ENCODE peak calls at places on chromosomes 5 and 9, in nine cellular contexts. K, U, H, R, B, J, I, P and T are unnamed samples.

GRCh38 chr9:23665635-23666034 is 160.4 kb downstream of the ELAVL2 start:
- DNase-seq in R (no peak), H (no peak), I (no peak), J (no peak), U (no peak), B (no peak), K (no peak), P (no peak), T (no peak)

GRCh38 chr5:143064661-143065060 is 294.5 kb downstream of the ARHGAP26 start:
- DNase-seq in B (no peak), I (no peak), H (no peak), K (no peak), R (no peak), U (no peak), P (peak), J (no peak), T (no peak)

GRCh38 chr5:88979244-88979643 is 96.3 kb upstream of the MEF2C start:
- DNase-seq in U (no peak), I (no peak), J (no peak), P (no peak), R (peak), H (no peak), K (no peak), B (no peak), T (no peak)

GRCh38 chr5:122195784-122196394 is 66.5 kb downstream of the ZNF474 start:
- DNase-seq in J (peak), I (peak), K (no peak), B (no peak), U (no peak), P (peak), R (peak), H (no peak), T (peak)

GRCh38 chr5:111626473-111627166 is 114.3 kb upstream of the STARD4 start:
- DNase-seq in K (no peak), R (no peak), J (no peak), I (no peak), B (no peak), H (no peak), P (no peak), U (no peak), T (no peak)

GRCh38 chr9:34252016-34252415 is 73.2 kb downstream of the UBAP1 start:
- DNase-seq in P (no peak), I (no peak), U (no peak), K (no peak), J (no peak), H (no peak), B (peak), R (peak), T (no peak)

GRCh38 chr5:66882592-66883227 is 286.5 kb downstream of the MAST4 start:
- DNase-seq in B (no peak), K (no peak), U (no peak), P (no peak), J (no peak), I (no peak), H (no peak), R (peak), T (no peak)

GRCh38 chr5:14560091-14560595 is 21.4 kb upstream of the OTULINL start:
- DNase-seq in I (no peak), R (no peak), K (no peak), P (no peak), H (no peak), J (no peak), U (no peak), B (no peak), T (no peak)

GRCh38 chr5:149392718-149393117 is 13.6 kb upstream of the IL17B start:
- DNase-seq in U (no peak), K (no peak), B (no peak), H (no peak), J (no peak), P (peak), I (no peak), R (peak), T (no peak)

GRCh38 chr5:5699062-5699461 is 276.6 kb downstream of the ICE1 start:
- DNase-seq in K (no peak), I (no peak), J (no peak), H (no peak), R (no peak), P (no peak), B (no peak), U (no peak), T (no peak)

GRCh38 chr5:43309657-43310056 is 3.6 kb downstream of the HMGCS1 start:
- DNase-seq in J (no peak), R (peak), U (no peak), K (no peak), B (no peak), I (no peak), P (no peak), H (no peak), T (no peak)

GRCh38 chr9:137421838-137422667 is 909 bp downstream of the EXD3 start:
- DNase-seq in H (no peak), K (no peak), R (no peak), J (no peak), I (no peak), P (no peak), B (no peak), U (no peak), T (no peak)

GRCh38 chr5:92460505-92460904 is 1077.4 kb upstream of the ARRDC3 start:
- DNase-seq in K (no peak), H (no peak), U (no peak), P (no peak), B (no peak), R (no peak), I (no peak), J (no peak), T (no peak)

GRCh38 chr9:73780916-73781315 is 629.3 kb downstream of the ANXA1 start:
- DNase-seq in U (no peak), R (peak), I (peak), J (no peak), P (peak), K (no peak), H (no peak), B (no peak), T (no peak)

GRCh38 chr5:65062684-65063083 is 294.0 kb downstream of the CWC27 start:
- DNase-seq in P (peak), I (peak), H (peak), R (peak), K (no peak), U (no peak), B (peak), J (no peak), T (peak)

GRCh38 chr5:143629871-143630658 is 181.9 kb upstream of the HMHB1 start:
- DNase-seq in H (no peak), I (no peak), U (no peak), J (no peak), P (no peak), R (peak), B (no peak), K (no peak), T (no peak)

GRCh38 chr5:37769108-37769507 is 70.7 kb downstream of the GDNF start:
- DNase-seq in U (no peak), J (no peak), P (no peak), K (no peak), H (no peak), B (no peak), R (no peak), I (no peak), T (no peak)

GRCh38 chr5:57414857-57415256 is 67.8 kb downstream of the ACTBL2 start:
- DNase-seq in B (no peak), U (no peak), I (no peak), R (no peak), H (no peak), K (no peak), P (no peak), J (no peak), T (no peak)

GRCh38 chr5:110639307-110639902 is 87.1 kb downstream of the TMEM232 start:
- DNase-seq in R (no peak), H (no peak), I (no peak), K (no peak), P (no peak), B (no peak), U (no peak), J (no peak), T (no peak)

GRCh38 chr9:69178583-69179011 is 4.5 kb downstream of the TJP2 start:
- DNase-seq in U (no peak), J (no peak), B (no peak), I (no peak), K (no peak), H (no peak), P (peak), R (peak), T (no peak)

GRCh38 chr9:134227451-134228411 is 63.4 kb upstream of the RNU6ATAC start:
- DNase-seq in R (no peak), P (no peak), K (no peak), B (no peak), I (no peak), H (no peak), U (no peak), J (no peak), T (no peak)

GRCh38 chr5:149039501-149039900 is 23.4 kb downstream of the SH3TC2 start:
- DNase-seq in R (no peak), J (no peak), I (no peak), B (no peak), K (no peak), U (no peak), P (peak), H (no peak), T (no peak)

GRCh38 chr5:157197088-157197487 is 16.4 kb downstream of the ITK start:
- DNase-seq in U (no peak), J (no peak), B (no peak), P (no peak), K (no peak), I (no peak), R (no peak), H (no peak), T (no peak)

GRCh38 chr5:150065886-150066285 is 20.5 kb downstream of the CSF1R start:
- DNase-seq in B (peak), J (no peak), U (no peak), H (no peak), K (no peak), R (peak), I (no peak), P (no peak), T (no peak)

GRCh38 chr9:134284273-134284672 is 42.0 kb upstream of the RXRA start:
- DNase-seq in J (no peak), R (peak), K (no peak), H (peak), U (no peak), I (no peak), P (no peak), B (peak), T (no peak)

GRCh38 chr5:35443803-35444595 is 173.7 kb upstream of the SPEF2 start:
- DNase-seq in H (no peak), U (no peak), P (no peak), K (peak), B (no peak), J (no peak), I (no peak), R (no peak), T (no peak)

GRCh38 chr5:151966046-151966445 is 41.4 kb upstream of the GLRA1 start:
- DNase-seq in K (no peak), U (no peak), I (no peak), B (no peak), J (no peak), R (no peak), P (no peak), H (no peak), T (no peak)

GRCh38 chr5:143376195-143376772 is 27.2 kb downstream of the NR3C1 start:
- DNase-seq in J (no peak), I (no peak), P (no peak), K (no peak), R (no peak), B (no peak), U (no peak), H (no peak), T (no peak)

GRCh38 chr5:169197343-169197742 is 103.6 kb downstream of the SLIT3 start:
- DNase-seq in H (no peak), U (no peak), J (no peak), P (no peak), B (no peak), R (no peak), I (no peak), K (no peak), T (no peak)

GRCh38 chr5:112649882-112650281 is 87.8 kb upstream of the APC start:
- DNase-seq in J (no peak), I (no peak), H (no peak), B (no peak), U (no peak), R (no peak), P (no peak), K (peak), T (no peak)

DNA sequence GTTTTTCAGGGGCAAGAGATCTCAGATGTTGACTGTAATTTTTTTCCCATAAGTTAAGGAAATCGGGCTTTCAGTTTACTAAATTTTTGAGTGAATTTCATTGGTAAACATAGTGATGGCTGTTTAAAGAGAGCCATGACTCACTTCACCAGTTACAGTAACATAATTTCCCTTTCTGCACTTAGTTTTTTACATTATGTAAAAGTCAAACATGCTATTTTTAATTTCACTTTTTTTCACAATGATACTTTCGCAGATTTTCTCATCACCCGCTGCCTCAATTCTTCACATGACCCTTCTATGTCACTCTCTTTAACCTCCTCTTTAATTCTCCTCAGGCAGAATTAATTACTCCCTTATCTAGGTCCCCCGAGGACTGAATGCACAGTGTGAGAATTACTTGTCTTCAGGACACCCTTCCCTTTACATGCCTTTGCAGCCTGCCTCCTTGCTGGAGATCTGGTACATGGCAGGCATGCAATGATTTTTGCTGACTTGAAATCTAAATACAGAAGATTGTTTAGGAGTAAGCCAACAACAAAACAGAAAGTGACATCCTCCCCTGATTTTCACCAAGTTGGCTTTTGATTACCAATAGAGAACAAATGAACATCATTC is 217.5 kb upstream of the S1PR3 start:
- DNase-seq in H (no peak), K (no peak), B (no peak), U (no peak), P (peak), R (peak), J (no peak), I (no peak), T (no peak)
- TF ChIP-seq CTCF in H (no peak), K (no peak), B (no peak), U (no peak), P (peak), R (peak), J (peak), I (no peak), T (peak)

GRCh38 chr9:129343697-129344375 is 165.8 kb upstream of the IER5L start:
- DNase-seq in K (no peak), U (no peak), P (peak), H (peak), J (no peak), R (no peak), B (no peak), I (no peak), T (no peak)
- TF ChIP-seq CTCF in K (no peak), U (no peak), P (peak), H (no peak), J (no peak), R (peak), B (no peak), I (no peak), T (no peak)

GRCh38 chr5:123371575-123372179 is 51.5 kb downstream of the CEP120 start:
- DNase-seq in R (no peak), K (peak), I (no peak), B (peak), P (peak), J (peak), H (no peak), U (peak), T (no peak)
- TF ChIP-seq CTCF in R (peak), K (peak), I (peak), B (no peak), P (peak), J (peak), H (no peak), U (peak), T (peak)

DNA sequence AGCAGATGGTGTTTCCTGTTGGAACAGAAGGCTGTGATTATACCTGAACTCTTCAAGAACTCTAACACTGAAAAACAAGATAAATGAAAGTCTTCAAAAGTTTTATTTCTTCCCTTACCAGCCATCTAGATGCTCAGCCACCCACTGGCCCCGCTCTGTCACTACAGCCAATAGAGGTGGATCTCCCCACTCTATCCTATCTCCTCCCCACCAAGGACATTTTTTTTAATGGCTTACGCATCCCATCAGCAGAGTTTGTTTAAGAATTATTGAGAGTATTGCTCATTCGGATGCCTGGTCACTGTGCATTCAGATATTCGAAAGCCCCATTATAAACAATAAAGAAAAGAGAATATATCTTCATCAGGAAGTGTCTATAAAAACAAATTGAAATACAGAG is 159.4 kb downstream of the RASEF start:
- DNase-seq in I (no peak), K (no peak), P (no peak), B (no peak), H (no peak), R (peak), U (no peak), J (no peak), T (no peak)
- TF ChIP-seq CTCF in I (peak), K (no peak), P (peak), B (no peak), H (no peak), R (no peak), U (no peak), J (peak), T (peak)

DNA sequence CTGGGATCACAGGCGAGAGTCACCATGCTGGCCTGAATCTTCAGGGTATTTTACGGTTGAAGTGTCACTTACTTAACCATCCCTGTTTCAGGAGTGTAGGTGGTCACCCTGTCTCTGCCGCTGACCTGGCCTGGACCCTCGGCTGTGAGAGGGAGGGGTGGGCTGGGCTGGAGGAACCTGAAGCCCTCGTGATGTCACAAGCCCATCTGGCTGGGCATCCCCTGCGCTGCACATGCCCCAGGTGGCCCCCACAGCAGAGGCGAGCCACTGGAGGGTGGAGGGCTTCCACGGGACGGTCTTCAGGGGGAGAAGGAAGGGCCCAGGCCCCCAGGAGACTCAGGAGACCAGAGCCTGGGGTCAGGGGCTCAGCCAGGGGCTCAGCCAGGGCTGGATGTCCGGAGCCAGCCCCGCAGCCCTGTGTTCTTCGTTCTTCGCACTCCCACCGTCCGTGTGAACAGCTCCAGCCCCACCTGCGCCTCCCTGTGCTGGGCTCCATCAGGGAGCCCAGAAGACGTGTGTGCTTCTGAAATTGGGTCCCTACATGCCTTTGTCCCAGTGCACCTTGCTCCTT is 7.6 kb upstream of the AHRR start:
- DNase-seq in R (no peak), U (no peak), K (no peak), J (no peak), I (no peak), B (peak), H (no peak), P (no peak), T (no peak)
- TF ChIP-seq CTCF in R (no peak), U (no peak), K (no peak), J (no peak), I (no peak), B (no peak), H (no peak), P (no peak), T (no peak)

GRCh38 chr9:22118810-22119479 is 109.8 kb upstream of the CDKN2B start:
- DNase-seq in I (no peak), H (no peak), R (no peak), B (no peak), P (no peak), U (no peak), J (no peak), K (no peak), T (no peak)

GRCh38 chr9:22117511-22118388 is 108.6 kb upstream of the CDKN2B start:
- DNase-seq in U (no peak), I (no peak), J (no peak), P (peak), R (peak), B (no peak), H (no peak), K (peak), T (no peak)

GRCh38 chr9:22116751-22117150 is 107.6 kb upstream of the CDKN2B start:
- DNase-seq in B (no peak), I (no peak), K (no peak), H (no peak), R (no peak), U (no peak), J (no peak), P (peak), T (no peak)

GRCh38 chr9:22120595-22120994 is 111.5 kb upstream of the CDKN2B start:
- DNase-seq in I (no peak), H (no peak), R (no peak), K (no peak), P (no peak), U (no peak), J (no peak), B (no peak), T (no peak)

DNA sequence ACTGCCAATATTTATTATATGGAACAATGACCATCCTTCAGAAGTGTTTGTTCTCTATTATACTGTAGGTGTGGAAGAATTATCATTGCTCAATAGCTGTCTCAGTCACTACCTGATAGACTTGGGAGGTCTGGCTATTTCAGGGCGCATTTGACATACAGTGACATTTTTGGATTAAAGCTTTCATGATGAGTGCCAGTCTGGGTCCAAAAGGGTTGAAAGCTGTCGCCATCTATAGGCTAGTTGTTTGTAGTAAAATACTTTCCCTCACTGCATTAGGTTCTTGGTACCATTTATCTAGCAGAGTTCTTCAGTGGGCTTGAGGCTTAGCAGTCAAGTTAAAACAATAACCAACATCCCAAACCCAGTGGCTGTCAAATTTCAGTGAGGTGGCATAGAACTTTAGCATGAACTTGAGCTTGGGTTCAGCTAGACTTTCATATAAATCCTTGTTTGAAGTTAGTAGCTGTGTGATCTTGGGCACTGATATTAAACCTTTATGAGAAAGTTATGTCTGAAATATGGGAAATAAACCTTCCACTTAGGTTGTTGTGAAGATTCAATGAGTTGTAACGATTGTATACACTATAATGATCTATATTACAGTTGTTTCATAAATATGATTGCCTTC is 110.5 kb upstream of the CDKN2B start:
- DNase-seq in K (no peak), P (peak), H (no peak), I (no peak), R (no peak), J (no peak), B (no peak), U (no peak), T (no peak)
- TF ChIP-seq CTCF in K (no peak), P (peak), H (no peak), I (peak), R (peak), J (peak), B (no peak), U (no peak), T (peak)

DNA sequence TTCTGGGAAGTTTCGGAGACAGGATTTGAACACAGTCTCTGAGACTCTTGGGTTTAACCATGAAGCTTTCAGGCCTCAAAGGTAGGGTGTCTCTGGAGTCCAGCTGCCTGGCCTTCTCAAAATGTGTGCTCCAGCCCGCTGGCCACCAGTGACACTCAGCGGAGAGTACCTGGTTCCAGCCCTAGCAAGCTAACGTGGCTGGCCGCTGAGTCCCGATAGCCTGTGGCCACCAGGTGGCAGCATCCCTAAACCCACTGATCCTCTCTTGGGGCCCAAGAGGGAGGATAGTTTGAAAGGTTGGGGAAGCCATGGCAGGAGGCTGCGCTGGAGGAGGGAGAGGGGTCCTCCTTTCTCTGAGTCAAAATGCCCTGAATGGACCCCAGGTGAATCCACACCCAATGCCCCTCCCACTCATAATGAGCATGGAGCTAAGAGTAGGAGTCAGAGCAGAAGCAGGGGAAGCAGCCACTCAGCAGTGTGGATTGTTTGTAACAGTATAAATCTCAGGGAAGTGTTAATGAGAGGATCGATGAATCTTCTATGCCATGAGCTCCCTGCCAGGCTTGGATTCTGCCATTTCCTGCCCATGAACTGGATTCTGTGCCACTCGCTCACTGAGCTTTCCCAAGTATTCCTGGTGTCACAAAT is 5.4 kb upstream of the TIFAB start:
- DNase-seq in I (no peak), K (peak), P (peak), U (peak), R (peak), J (peak), H (no peak), B (no peak), T (no peak)
- TF ChIP-seq CTCF in I (peak), K (peak), P (peak), U (peak), R (peak), J (peak), H (peak), B (no peak), T (peak)